ENCODE peak calls at places on chromosomes 12 and 14, in six cellular contexts. N, O, W, R, U and Z are unnamed samples.

GRCh38 chr12:31342314-31342713 is 16.4 kb upstream of the SINHCAF start:
- DNase-seq in W (no peak), O (no peak), U (no peak), R (no peak), N (no peak), Z (no peak)

GRCh38 chr12:85673921-85674420 is 162.2 kb downstream of the RASSF9 start:
- DNase-seq in N (no peak), U (no peak), O (no peak), R (no peak), W (no peak), Z (no peak)

GRCh38 chr12:85147331-85147730 is 111.2 kb downstream of the LRRIQ1 start:
- DNase-seq in R (no peak), O (no peak), W (no peak), N (no peak), U (no peak), Z (no peak)

GRCh38 chr12:85484387-85484786 is 204.4 kb downstream of the ALX1 start:
- DNase-seq in R (no peak), N (no peak), O (no peak), W (no peak), U (no peak), Z (no peak)

GRCh38 chr12:5511644-5512584 is 80.0 kb downstream of the NTF3 start:
- DNase-seq in U (no peak), R (peak), O (no peak), W (peak), N (peak), Z (peak)

GRCh38 chr12:48788852-48789775 is at the start of gene ADCY6:
- DNase-seq in O (no peak), R (peak), N (peak), W (peak), U (peak), Z (peak)

GRCh38 chr14:51019089-51019488 is 74.8 kb upstream of the PYGL start:
- DNase-seq in N (no peak), O (no peak), R (no peak), W (no peak), U (no peak), Z (no peak)

GRCh38 chr12:121196902-121197301 is 13.0 kb upstream of the P2RX4 start:
- DNase-seq in W (no peak), N (no peak), R (peak), U (no peak), O (no peak), Z (peak)

GRCh38 chr12:182381-182883 is 31.5 kb downstream of the SLC6A12 start:
- DNase-seq in O (no peak), W (peak), N (no peak), U (no peak), R (no peak), Z (peak)

GRCh38 chr12:105705765-105706164 is 375.3 kb downstream of the C12orf75 start:
- DNase-seq in W (peak), O (no peak), R (peak), U (peak), N (peak), Z (peak)

GRCh38 chr12:107032266-107032665 is 45.3 kb upstream of the MTERF2 start:
- DNase-seq in W (no peak), O (no peak), U (no peak), N (no peak), R (no peak), Z (no peak)

GRCh38 chr12:107025691-107026090 is 38.7 kb upstream of the MTERF2 start:
- DNase-seq in U (no peak), O (no peak), W (no peak), N (no peak), R (no peak), Z (no peak)

DNA sequence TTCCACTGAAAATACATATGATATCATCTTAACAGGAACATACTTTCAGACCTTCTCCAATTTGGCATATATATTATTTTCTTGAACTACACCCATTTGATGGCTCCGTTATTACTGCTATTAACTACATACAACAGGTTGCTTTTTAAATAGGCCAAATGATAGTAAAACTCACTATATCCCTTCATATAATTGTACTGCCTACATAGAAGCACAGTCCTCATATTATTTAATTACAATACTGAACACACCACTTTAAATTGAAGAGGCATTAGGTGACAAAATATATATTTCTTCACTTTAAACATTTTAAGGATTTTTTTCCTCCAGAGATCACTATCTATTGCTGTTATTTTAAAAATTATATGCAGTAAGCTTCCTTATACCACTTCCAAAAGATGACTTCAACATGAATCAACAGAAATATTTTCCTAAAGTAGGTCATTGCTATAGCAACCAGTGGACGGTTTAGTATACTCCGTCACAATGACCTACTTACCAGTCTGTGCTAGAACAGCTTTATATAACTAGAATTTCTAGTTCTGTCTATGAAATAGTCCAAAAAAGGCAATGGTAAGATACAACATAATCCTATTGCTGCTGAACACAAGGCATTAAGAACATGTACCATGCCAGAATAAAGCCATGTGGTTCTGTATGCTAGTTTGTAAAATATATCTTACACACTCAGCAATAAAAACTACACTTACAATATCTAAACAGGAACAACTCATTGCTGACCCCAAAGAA is 40.5 kb upstream of the MTERF2 start:
- DNase-seq in N (no peak), O (no peak), R (peak), U (peak), W (peak), Z (no peak)
- TF ChIP-seq POLR2A in N (no peak), O (no peak), R (no peak), U (no peak), W (no peak), Z (no peak)

GRCh38 chr12:47079365-47079893 is at the start of gene PCED1B:
- DNase-seq in R (peak), U (peak), W (no peak), O (no peak), N (peak), Z (peak)

GRCh38 chr12:47078086-47078395 is 1.4 kb upstream of the PCED1B start:
- DNase-seq in N (no peak), U (no peak), W (no peak), O (no peak), R (no peak), Z (no peak)

GRCh38 chr12:47078733-47079364 is 572 bp upstream of the PCED1B start:
- DNase-seq in N (no peak), W (peak), U (no peak), R (peak), O (no peak), Z (no peak)

GRCh38 chr12:47080725-47081502 is 1.2 kb upstream of the AMIGO2 start:
- DNase-seq in R (peak), N (peak), W (no peak), U (no peak), O (no peak), Z (peak)

GRCh38 chr12:47079894-47080724 is at the start of gene AMIGO2:
- DNase-seq in O (no peak), R (peak), W (peak), N (peak), U (no peak), Z (peak)
- TF ChIP-seq MAX in O (no peak), R (no peak), W (peak), N (no peak), U (no peak), Z (no peak)

GRCh38 chr12:95590775-95591174 is 39.5 kb upstream of the USP44 start:
- DNase-seq in N (no peak), U (no peak), W (no peak), R (no peak), O (no peak), Z (no peak)
- TF ChIP-seq MYC in N (no peak), U (no peak), W (no peak), R (no peak), O (no peak), Z (no peak)

DNA sequence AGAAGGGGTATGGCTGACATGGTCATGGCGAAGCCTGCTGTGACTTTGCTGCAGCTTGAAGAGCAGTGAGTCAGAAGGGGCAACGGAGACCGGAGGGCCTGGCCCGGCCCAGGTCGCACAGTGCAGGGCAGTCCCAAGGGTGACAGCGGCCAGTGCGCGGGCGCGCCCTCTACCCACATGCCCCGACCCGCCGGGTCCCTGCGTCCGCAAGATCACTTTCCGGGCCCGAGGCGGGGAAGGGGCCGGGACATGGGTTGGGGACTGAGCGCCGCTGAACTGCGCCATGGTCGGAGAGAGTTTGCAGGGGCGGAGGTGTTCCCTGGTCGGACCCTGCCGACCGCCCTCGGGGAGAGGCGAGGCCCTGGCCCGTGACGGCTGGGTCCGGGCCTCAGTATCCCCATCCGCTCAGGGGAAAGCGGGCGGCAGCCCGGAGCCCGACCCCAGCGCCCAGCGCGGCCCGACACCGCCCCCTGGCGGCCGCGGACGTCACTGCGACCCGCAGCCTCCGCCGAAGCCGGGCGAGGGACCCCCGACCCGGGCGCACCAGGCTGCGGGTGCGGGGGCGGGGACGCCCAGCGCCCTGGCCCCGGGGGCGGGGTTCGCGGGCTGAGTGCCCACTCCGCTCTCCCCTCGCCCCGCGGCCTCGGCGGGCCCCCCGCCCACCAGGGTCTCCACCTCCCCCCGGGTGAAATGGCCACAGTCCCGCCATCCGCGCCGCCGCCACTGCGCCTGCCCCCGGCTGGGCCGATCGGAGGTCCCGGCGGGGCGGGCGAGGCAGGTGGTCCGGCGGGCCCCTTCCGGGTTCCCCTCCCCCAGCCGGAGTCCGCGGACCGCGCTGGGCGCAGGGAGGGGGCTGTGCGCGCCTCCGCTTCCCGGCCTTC is 7.2 kb upstream of the ANKRD9 start:
- DNase-seq in R (peak), U (peak), N (peak), O (no peak), W (peak), Z (peak)
- TF ChIP-seq POLR2A in R (no peak), U (no peak), N (no peak), O (no peak), W (no peak), Z (no peak)

GRCh38 chr14:105010106-105010505 is 10.8 kb downstream of the CDCA4 start:
- DNase-seq in O (no peak), R (no peak), N (no peak), W (no peak), U (no peak), Z (no peak)
- TF ChIP-seq MAX in O (no peak), R (no peak), N (no peak), W (no peak), U (no peak), Z (no peak)